ENCODE peak calls at places on chromosomes 13 and 19, in nine cellular contexts. Y, C, K, D, V, J, W, H and Z are unnamed samples.

GRCh38 chr19:1672038-1672768 is 19.8 kb upstream of the TCF3 start:
- DNase-seq in Y (no peak), C (no peak), K (no peak), D (no peak), V (peak; percentile 48), J (no peak), W (peak; percentile 40), H (no peak), Z (no peak)

GRCh38 chr13:86447479-86447878 is 648.3 kb upstream of the SLITRK6 start:
- DNase-seq in Y (no peak), C (no peak), K (no peak), D (no peak), V (no peak), J (no peak), W (no peak), H (no peak), Z (no peak)

GRCh38 chr13:113804017-113804702 is 45.1 kb downstream of the TMEM255B start:
- DNase-seq in Y (peak; percentile 15), C (no peak), K (no peak), D (no peak), V (no peak), J (no peak), W (no peak), H (no peak), Z (no peak)

GRCh38 chr13:105972306-105972721 is 563.1 kb downstream of the EFNB2 start:
- DNase-seq in Y (no peak), C (no peak), K (no peak), D (no peak), V (no peak), J (no peak), W (no peak), H (no peak), Z (no peak)

GRCh38 chr13:91054902-91055301 is 292.6 kb upstream of the MIR17HG start:
- DNase-seq in Y (no peak), C (no peak), K (no peak), D (no peak), V (no peak), J (no peak), W (no peak), H (no peak), Z (no peak)

GRCh38 chr19:38203197-38203596 is 20.8 kb downstream of the DPF1 start:
- DNase-seq in Y (no peak), C (no peak), K (no peak), D (no peak), V (no peak), J (no peak), W (no peak), H (no peak), Z (no peak)

GRCh38 chr13:78978381-78978998 is 319.5 kb upstream of the OBI1 start:
- DNase-seq in Y (no peak), C (no peak), K (peak; percentile 59), D (peak; percentile 26), V (peak; percentile 82), J (peak; percentile 17), W (no peak), H (peak; percentile 2), Z (peak; percentile 51)

GRCh38 chr13:99765869-99766268 is 205.7 kb downstream of the ZIC5 start:
- DNase-seq in Y (no peak), C (no peak), K (no peak), D (no peak), V (no peak), J (no peak), W (no peak), H (no peak), Z (no peak)

GRCh38 chr19:50425581-50425980 is 6.8 kb downstream of the SPIB start:
- DNase-seq in Y (no peak), C (no peak), K (no peak), D (no peak), V (no peak), J (no peak), W (no peak), H (no peak), Z (no peak)

GRCh38 chr19:50427997-50428425 is 4.7 kb upstream of the MYBPC2 start:
- DNase-seq in Y (peak; percentile 86), C (peak; percentile 62), K (peak; percentile 87), D (peak; percentile 19), V (peak; percentile 84), J (no peak), W (no peak), H (no peak), Z (peak; percentile 86)

GRCh38 chr19:50430888-50431342 is 1.8 kb upstream of the MYBPC2 start:
- DNase-seq in Y (no peak), C (no peak), K (no peak), D (no peak), V (no peak), J (no peak), W (no peak), H (no peak), Z (no peak)

GRCh38 chr19:50428768-50429463 is 3.8 kb upstream of the MYBPC2 start:
- DNase-seq in Y (no peak), C (no peak), K (no peak), D (no peak), V (no peak), J (no peak), W (no peak), H (no peak), Z (no peak)

DNA sequence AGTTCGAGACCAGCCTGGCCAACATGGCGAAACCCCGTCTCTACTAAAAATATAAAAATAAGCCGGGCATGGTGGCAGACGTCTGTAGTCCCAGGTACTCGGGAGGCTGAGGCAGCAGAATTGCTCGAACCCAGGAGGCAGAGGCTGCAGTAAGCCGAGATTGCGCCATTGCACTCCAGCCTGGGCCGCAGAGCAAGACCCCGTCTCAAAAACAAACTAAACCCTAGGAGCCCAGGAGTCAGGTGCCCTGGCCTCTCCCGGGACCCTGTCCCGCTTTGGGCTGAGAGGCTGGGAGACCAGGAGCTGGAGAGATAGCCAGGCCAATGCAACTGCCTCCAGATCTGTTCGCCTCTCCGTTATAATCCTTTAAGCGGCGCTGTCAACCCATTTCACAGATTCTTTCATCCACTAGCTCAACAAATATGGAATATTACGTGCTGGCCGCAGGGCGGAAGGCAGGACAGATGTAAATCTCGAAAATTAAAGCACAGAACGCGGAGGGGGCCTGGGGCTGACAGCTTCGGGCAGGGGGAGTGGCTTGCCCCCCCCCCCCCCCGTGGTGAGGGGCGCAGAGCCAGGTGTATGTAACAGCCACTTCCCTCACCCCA is 5.3 kb upstream of the MYBPC2 start:
- DNase-seq in Y (no peak), C (no peak), K (no peak), D (no peak), V (no peak), J (no peak), W (no peak), H (no peak), Z (no peak)
- H3K4me3 ChIP-seq in Y (no peak overlapping the region), C (peak overlapping the region; percentile 27), K (peak overlapping the region; percentile 36), D (peak overlapping the region; percentile 9), V (peak overlapping the region; percentile 24), J (peak overlapping the region; percentile 19), W (no peak overlapping the region), H (no peak overlapping the region), Z (no peak overlapping the region)

GRCh38 chr19:23222998-23223652 is 27.1 kb downstream of the ZNF724 start:
- DNase-seq in Y (no peak), C (no peak), K (no peak), D (no peak), V (no peak), J (no peak), W (no peak), H (no peak), Z (no peak)
- H3K4me3 ChIP-seq in Y (no peak overlapping the region), C (no peak overlapping the region), K (peak overlapping the region; percentile 15), D (no peak overlapping the region), V (no peak overlapping the region), J (no peak overlapping the region), W (peak overlapping the region; percentile 27), H (no peak overlapping the region), Z (no peak overlapping the region)

GRCh38 chr19:49190781-49191180 is 33.2 kb downstream of the TRPM4 start:
- DNase-seq in Y (no peak), C (no peak), K (no peak), D (no peak), V (no peak), J (no peak), W (no peak), H (no peak), Z (no peak)

GRCh38 chr19:49189259-49189658 is 31.7 kb downstream of the TRPM4 start:
- DNase-seq in Y (no peak), C (no peak), K (no peak), D (no peak), V (no peak), J (no peak), W (no peak), H (no peak), Z (no peak)

GRCh38 chr19:49193822-49194394 is 36.3 kb downstream of the TRPM4 start:
- DNase-seq in Y (no peak), C (no peak), K (no peak), D (no peak), V (no peak), J (no peak), W (no peak), H (no peak), Z (no peak)

GRCh38 chr19:49196527-49197240 is 39.1 kb downstream of the TRPM4 start:
- DNase-seq in Y (peak; percentile 51), C (no peak), K (no peak), D (no peak), V (no peak), J (no peak), W (no peak), H (no peak), Z (no peak)

DNA sequence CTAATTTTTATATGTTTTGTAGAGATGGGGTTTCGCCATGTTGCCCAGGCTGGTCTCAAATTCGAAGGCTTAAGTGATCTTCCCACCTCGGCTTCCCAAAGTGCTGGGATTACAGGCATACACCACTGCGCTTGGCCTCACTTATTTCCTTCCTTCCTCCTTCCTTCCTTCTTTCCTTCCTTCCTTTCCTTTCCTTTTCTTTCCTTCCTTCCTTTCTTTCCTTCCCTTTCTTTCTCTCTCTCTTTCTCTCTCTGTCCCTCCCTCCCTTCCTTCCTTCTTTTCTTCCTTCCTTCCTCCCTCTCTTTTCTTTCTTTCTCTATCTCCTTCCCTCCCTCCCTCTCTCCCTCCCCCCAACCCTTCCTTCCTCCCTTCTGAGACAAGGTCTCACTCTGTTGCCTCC is 36.8 kb downstream of the TRPM4 start:
- DNase-seq in Y (no peak), C (no peak), K (no peak), D (no peak), V (no peak), J (no peak), W (no peak), H (no peak), Z (no peak)
- H3K4me3 ChIP-seq in Y (no peak overlapping the region), C (no peak overlapping the region), K (no peak overlapping the region), D (no peak overlapping the region), V (no peak overlapping the region), J (no peak overlapping the region), W (no peak overlapping the region), H (no peak overlapping the region), Z (no peak overlapping the region)

DNA sequence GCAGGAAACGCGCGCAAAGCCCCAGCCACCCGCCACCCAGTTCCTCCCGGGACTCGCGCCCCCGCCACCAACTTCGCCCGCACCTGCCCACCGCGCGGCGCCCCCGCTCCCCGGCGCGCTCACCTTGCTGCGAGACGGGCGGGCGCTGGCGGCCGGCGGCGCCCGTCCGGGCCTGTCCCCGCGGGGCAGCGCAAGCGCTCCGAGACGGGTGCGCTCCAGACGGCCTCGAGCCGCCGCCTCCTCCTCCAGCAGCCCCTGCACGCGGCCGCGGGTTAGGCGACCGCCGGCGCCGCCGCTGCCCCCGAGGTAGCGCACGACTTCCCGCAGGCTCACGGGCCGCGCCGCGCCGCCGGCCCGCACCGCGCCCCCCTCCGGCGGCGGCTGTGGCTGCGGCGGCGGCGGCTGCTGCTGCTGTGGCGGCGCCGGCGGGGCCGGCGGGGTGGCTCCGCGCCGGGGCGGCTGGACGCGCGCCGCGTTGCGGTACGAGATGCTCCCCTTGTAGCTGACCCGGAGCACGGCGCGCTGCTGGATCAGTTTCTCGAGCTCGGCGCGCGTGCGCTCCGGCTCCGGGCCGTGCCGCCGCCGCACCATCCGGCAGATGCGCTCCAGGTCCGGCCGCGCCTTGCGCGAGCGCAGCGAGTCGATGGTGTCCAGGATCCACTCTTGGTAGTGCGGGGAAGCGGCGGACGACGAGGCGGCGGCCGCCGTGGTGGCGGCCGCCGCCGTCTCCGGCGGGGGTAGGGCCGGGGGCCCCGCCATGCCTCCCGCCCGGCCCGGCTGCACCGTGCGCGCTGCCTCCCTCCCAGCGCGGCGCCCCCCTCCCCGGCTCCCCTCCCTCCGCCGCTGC is 666 bp downstream of the SAMD1 start:
- DNase-seq in Y (peak; percentile 67), C (no peak), K (no peak), D (no peak), V (peak; percentile 67), J (no peak), W (peak; percentile 31), H (no peak), Z (no peak)
- H3K4me3 ChIP-seq in Y (peak overlapping the region; percentile 67), C (peak overlapping the region; percentile 86), K (peak overlapping the region; percentile 92), D (peak overlapping the region; percentile 47), V (peak overlapping the region; percentile 75), J (peak overlapping the region; percentile 78), W (no peak overlapping the region), H (peak overlapping the region; percentile 78), Z (peak overlapping the region; percentile 41)